ENCODE peak calls at places on chromosomes 6 and 20, in ten cellular contexts. E is kidney tubule cell, O is neural crest cell, B is hepatocyte, N is NCI-H2081, V is NCI-H2029 treated with DMSO at 0.1 percent for 48 hours, G is occipital lobe, U is A172, A is mucosa of descending colon, W is RKO. H is an unnamed sample.

GRCh38 chr20:5395932-5396727 is 79.4 kb upstream of the PROKR2 start:
- DNase-seq in E (peak; percentile 17), O (no peak), B (no peak), N (no peak), V (no peak), G (no peak), U (no peak), A (no peak), W (no peak), H (no peak)

GRCh38 chr6:131979515-131980337 is 28.6 kb upstream of the CCN2 start:
- DNase-seq in E (peak; percentile 84), O (no peak), B (no peak), N (no peak), V (no peak), G (no peak), U (peak; percentile 33), A (no peak), W (no peak), H (peak; percentile 87)

GRCh38 chr6:3887150-3887700 is 38.1 kb downstream of the FAM50B start:
- DNase-seq in E (peak; percentile 17), O (no peak), B (no peak), N (no peak), V (no peak), G (no peak), U (peak; percentile 42), A (no peak), W (peak; percentile 9), H (peak; percentile 84)

GRCh38 chr6:22954749-22955385 is 385.5 kb downstream of the HDGFL1 start:
- DNase-seq in E (peak; percentile 41), O (no peak), B (no peak), N (no peak), V (peak; percentile 72), G (no peak), U (no peak), A (no peak), W (no peak), H (peak; percentile 19)

GRCh38 chr6:14366315-14366714 is 248.7 kb downstream of the CD83 start:
- DNase-seq in E (no peak), O (no peak), B (no peak), N (no peak), V (no peak), G (no peak), U (no peak), A (no peak), W (no peak), H (no peak)

GRCh38 chr20:4820833-4821518 is 99.3 kb downstream of the PRND start:
- DNase-seq in E (peak; percentile 86), O (no peak), B (no peak), N (no peak), V (peak; percentile 14), G (peak; percentile 57), U (peak; percentile 62), A (no peak), W (peak; percentile 18), H (peak; percentile 69)

GRCh38 chr6:36028887-36029324 is 1.3 kb downstream of the MAPK14 start:
- DNase-seq in E (peak; percentile 80), O (peak; percentile 12), B (peak; percentile 72), N (peak; percentile 20), V (peak; percentile 12), G (peak; percentile 42), U (peak; percentile 61), A (peak; percentile 75), W (peak; percentile 90), H (peak; percentile 96)

GRCh38 chr20:11544029-11544678 is 373.5 kb upstream of the BTBD3 start:
- DNase-seq in E (peak; percentile 84), O (peak; percentile 67), B (peak; percentile 69), N (peak; percentile 57), V (peak; percentile 79), G (no peak), U (peak; percentile 72), A (no peak), W (peak; percentile 78), H (peak; percentile 84)

GRCh38 chr6:37209461-37210205 is 39.7 kb downstream of the PIM1 start:
- DNase-seq in E (no peak), O (no peak), B (no peak), N (no peak), V (no peak), G (no peak), U (no peak), A (no peak), W (no peak), H (no peak)

GRCh38 chr6:41713161-41713649 is 22.2 kb downstream of the TFEB start:
- DNase-seq in E (peak; percentile 86), O (no peak), B (no peak), N (peak; percentile 10), V (peak; percentile 44), G (peak; percentile 85), U (peak; percentile 94), A (peak; percentile 54), W (no peak), H (no peak)

GRCh38 chr6:135905604-135906300 is 54.3 kb downstream of the PDE7B start:
- DNase-seq in E (no peak), O (no peak), B (no peak), N (no peak), V (no peak), G (peak; percentile 33), U (no peak), A (no peak), W (no peak), H (no peak)

GRCh38 chr6:17202526-17202925 is 78.6 kb upstream of the RBM24 start:
- DNase-seq in E (no peak), O (no peak), B (no peak), N (no peak), V (no peak), G (no peak), U (no peak), A (no peak), W (no peak), H (peak; percentile 2)

GRCh38 chr6:84052204-84052882 is 18.8 kb downstream of the MRAP2 start:
- DNase-seq in E (peak; percentile 15), O (peak; percentile 27), B (peak; percentile 53), N (peak; percentile 90), V (peak; percentile 90), G (peak; percentile 87), U (peak; percentile 25), A (no peak), W (no peak), H (peak; percentile 33)

GRCh38 chr20:21518292-21518991 is 4.6 kb upstream of the NKX2-2 start:
- DNase-seq in E (no peak), O (no peak), B (no peak), N (no peak), V (peak; percentile 82), G (no peak), U (no peak), A (no peak), W (no peak), H (no peak)

GRCh38 chr6:72651191-72651590 is 29.3 kb downstream of the KCNQ5 start:
- DNase-seq in E (no peak), O (no peak), B (no peak), N (no peak), V (no peak), G (no peak), U (no peak), A (no peak), W (no peak), H (no peak)

GRCh38 chr6:87473419-87473903 is 687 bp downstream of the SLC35A1 start:
- DNase-seq in E (peak; percentile 47), O (no peak), B (peak; percentile 75), N (peak; percentile 39), V (no peak), G (peak; percentile 13), U (no peak), A (no peak), W (peak; percentile 66), H (peak; percentile 69)

GRCh38 chr6:112939543-112939942 is 592.4 kb downstream of the RFPL4B start:
- DNase-seq in E (peak; percentile 9), O (no peak), B (no peak), N (peak; percentile 18), V (peak; percentile 26), G (no peak), U (no peak), A (no peak), W (no peak), H (peak; percentile 70)

GRCh38 chr6:6649824-6650349 is 61.4 kb downstream of the LY86 start:
- DNase-seq in E (no peak), O (no peak), B (no peak), N (no peak), V (no peak), G (peak; percentile 13), U (no peak), A (no peak), W (no peak), H (no peak)

GRCh38 chr6:75759207-75759606 is 10.2 kb downstream of the MYO6 start:
- DNase-seq in E (peak; percentile 87), O (no peak), B (no peak), N (no peak), V (no peak), G (no peak), U (no peak), A (no peak), W (no peak), H (no peak)

GRCh38 chr20:35008411-35009342 is 53.0 kb downstream of the MYH7B start:
- DNase-seq in E (no peak), O (no peak), B (no peak), N (no peak), V (no peak), G (no peak), U (no peak), A (no peak), W (no peak), H (peak; percentile 41)

GRCh38 chr6:53437557-53438202 is 88.9 kb upstream of the ELOVL5 start:
- DNase-seq in E (peak; percentile 72), O (peak; percentile 9), B (peak; percentile 82), N (peak; percentile 49), V (peak; percentile 56), G (no peak), U (peak; percentile 71), A (no peak), W (peak; percentile 84), H (peak; percentile 75)

GRCh38 chr6:40328376-40328987 is 258.7 kb downstream of the LRFN2 start:
- DNase-seq in E (peak; percentile 53), O (no peak), B (peak; percentile 75), N (peak; percentile 79), V (peak; percentile 67), G (no peak), U (peak; percentile 6), A (no peak), W (no peak), H (peak; percentile 16)

GRCh38 chr6:36947570-36948351 is 6.8 kb upstream of the PI16 start:
- DNase-seq in E (peak; percentile 16), O (no peak), B (no peak), N (no peak), V (no peak), G (peak; percentile 73), U (no peak), A (no peak), W (no peak), H (peak; percentile 26)

GRCh38 chr20:61437280-61438206 is 185.5 kb downstream of the CDH4 start:
- DNase-seq in E (no peak), O (peak; percentile 20), B (no peak), N (no peak), V (no peak), G (peak; percentile 54), U (peak; percentile 75), A (no peak), W (no peak), H (peak; percentile 20)

GRCh38 chr6:23600118-23600517 is 525.9 kb upstream of the NRSN1 start:
- DNase-seq in E (no peak), O (no peak), B (no peak), N (no peak), V (no peak), G (no peak), U (no peak), A (no peak), W (no peak), H (no peak)

GRCh38 chr6:28863607-28864320 is 60.0 kb downstream of the TRIM27 start:
- DNase-seq in E (peak; percentile 86), O (peak; percentile 85), B (peak; percentile 84), N (peak; percentile 75), V (peak; percentile 74), G (peak; percentile 75), U (peak; percentile 82), A (peak; percentile 65), W (peak; percentile 82), H (peak; percentile 89)

GRCh38 chr20:21571841-21572690 is 58.2 kb upstream of the NKX2-2 start:
- DNase-seq in E (peak; percentile 5), O (no peak), B (peak; percentile 23), N (peak; percentile 14), V (peak; percentile 11), G (no peak), U (peak; percentile 13), A (no peak), W (no peak), H (peak; percentile 40)

GRCh38 chr6:10138917-10139316 is 276.0 kb downstream of the TFAP2A start:
- DNase-seq in E (peak; percentile 20), O (no peak), B (no peak), N (no peak), V (peak; percentile 45), G (no peak), U (peak; percentile 94), A (no peak), W (peak; percentile 8), H (no peak)

H was measured in dermis blood vessel endothelial cell.